ENCODE peak calls at places on chromosomes 4 and X, in eight cellular contexts. One of them, this sample, is unnamed.

GRCh38 chr4:185096032-185096653 is 46.9 kb upstream of the SLC25A4 start:
- DNase-seq in NCI-H146: no peak
- DNase-seq in globus pallidus: peak; percentile 52
- DNase-seq in astrocyte of the hippocampus: peak; percentile 61
- DNase-seq in D721Med: no peak
- DNase-seq in RWPE1: peak; percentile 49
- DNase-seq in stimulated activated CD8-positive, alpha-beta memory T cell treated with anti-CD3 and anti-CD28 coated beads, Interleukin-7, amount 100 ng/mL, for 4 hours: no peak
- DNase-seq in CD4-positive, alpha-beta T cell: no peak
- DNase-seq in this sample: peak; percentile 32

GRCh38 chrX:154597221-154597620 is 12.3 kb downstream of the CTAG1A start:
- DNase-seq in CD4-positive, alpha-beta T cell: no peak
- DNase-seq in stimulated activated CD8-positive, alpha-beta memory T cell treated with anti-CD3 and anti-CD28 coated beads, Interleukin-7, amount 100 ng/mL, for 4 hours: no peak
- DNase-seq in astrocyte of the hippocampus: no peak
- DNase-seq in RWPE1: no peak
- DNase-seq in NCI-H146: no peak
- DNase-seq in D721Med: no peak
- DNase-seq in globus pallidus: no peak
- DNase-seq in this sample: no peak

GRCh38 chr4:168631241-168632151 is 134.6 kb downstream of the PALLD start:
- DNase-seq in globus pallidus: peak; percentile 11
- DNase-seq in stimulated activated CD8-positive, alpha-beta memory T cell treated with anti-CD3 and anti-CD28 coated beads, Interleukin-7, amount 100 ng/mL, for 4 hours: no peak
- DNase-seq in astrocyte of the hippocampus: peak; percentile 95
- DNase-seq in RWPE1: peak; percentile 66
- DNase-seq in NCI-H146: no peak
- DNase-seq in D721Med: no peak
- DNase-seq in CD4-positive, alpha-beta T cell: no peak
- DNase-seq in this sample: no peak

GRCh38 chrX:104913348-104913747 is 307.1 kb downstream of the TEX13A start:
- DNase-seq in D721Med: no peak
- DNase-seq in stimulated activated CD8-positive, alpha-beta memory T cell treated with anti-CD3 and anti-CD28 coated beads, Interleukin-7, amount 100 ng/mL, for 4 hours: no peak
- DNase-seq in RWPE1: peak; percentile 0
- DNase-seq in NCI-H146: no peak
- DNase-seq in globus pallidus: no peak
- DNase-seq in astrocyte of the hippocampus: peak; percentile 18
- DNase-seq in CD4-positive, alpha-beta T cell: no peak
- DNase-seq in this sample: no peak

GRCh38 chr4:126603210-126603609 is 1029.5 kb upstream of the INTU start:
- DNase-seq in astrocyte of the hippocampus: no peak
- DNase-seq in NCI-H146: no peak
- DNase-seq in stimulated activated CD8-positive, alpha-beta memory T cell treated with anti-CD3 and anti-CD28 coated beads, Interleukin-7, amount 100 ng/mL, for 4 hours: no peak
- DNase-seq in globus pallidus: no peak
- DNase-seq in D721Med: no peak
- DNase-seq in CD4-positive, alpha-beta T cell: no peak
- DNase-seq in RWPE1: no peak
- DNase-seq in this sample: no peak

GRCh38 chrX:119775517-119776238 is 15.8 kb downstream of the RPL39 start:
- DNase-seq in globus pallidus: no peak
- DNase-seq in astrocyte of the hippocampus: no peak
- DNase-seq in RWPE1: no peak
- DNase-seq in NCI-H146: no peak
- DNase-seq in CD4-positive, alpha-beta T cell: no peak
- DNase-seq in D721Med: no peak
- DNase-seq in stimulated activated CD8-positive, alpha-beta memory T cell treated with anti-CD3 and anti-CD28 coated beads, Interleukin-7, amount 100 ng/mL, for 4 hours: no peak
- DNase-seq in this sample: no peak

GRCh38 chrX:115968436-115969252 is 201.9 kb upstream of the AGTR2 start:
- DNase-seq in RWPE1: peak; percentile 44
- DNase-seq in CD4-positive, alpha-beta T cell: no peak
- DNase-seq in stimulated activated CD8-positive, alpha-beta memory T cell treated with anti-CD3 and anti-CD28 coated beads, Interleukin-7, amount 100 ng/mL, for 4 hours: no peak
- DNase-seq in astrocyte of the hippocampus: peak; percentile 65
- DNase-seq in NCI-H146: peak; percentile 93
- DNase-seq in globus pallidus: peak; percentile 16
- DNase-seq in D721Med: no peak
- DNase-seq in this sample: no peak

GRCh38 chr4:62622084-62622483 is 1422.0 kb downstream of the ADGRL3 start:
- DNase-seq in RWPE1: no peak
- DNase-seq in NCI-H146: no peak
- DNase-seq in CD4-positive, alpha-beta T cell: no peak
- DNase-seq in D721Med: no peak
- DNase-seq in stimulated activated CD8-positive, alpha-beta memory T cell treated with anti-CD3 and anti-CD28 coated beads, Interleukin-7, amount 100 ng/mL, for 4 hours: no peak
- DNase-seq in globus pallidus: no peak
- DNase-seq in astrocyte of the hippocampus: no peak
- DNase-seq in this sample: no peak

GRCh38 chr4:183394166-183394951 is 50.1 kb upstream of the CDKN2AIP start:
- DNase-seq in NCI-H146: no peak
- DNase-seq in RWPE1: no peak
- DNase-seq in globus pallidus: no peak
- DNase-seq in D721Med: no peak
- DNase-seq in astrocyte of the hippocampus: no peak
- DNase-seq in stimulated activated CD8-positive, alpha-beta memory T cell treated with anti-CD3 and anti-CD28 coated beads, Interleukin-7, amount 100 ng/mL, for 4 hours: no peak
- DNase-seq in CD4-positive, alpha-beta T cell: no peak
- DNase-seq in this sample: no peak

GRCh38 chr4:81628489-81628888 is 156.8 kb upstream of the RASGEF1B start:
- DNase-seq in D721Med: no peak
- DNase-seq in NCI-H146: no peak
- DNase-seq in globus pallidus: no peak
- DNase-seq in RWPE1: no peak
- DNase-seq in CD4-positive, alpha-beta T cell: no peak
- DNase-seq in stimulated activated CD8-positive, alpha-beta memory T cell treated with anti-CD3 and anti-CD28 coated beads, Interleukin-7, amount 100 ng/mL, for 4 hours: no peak
- DNase-seq in astrocyte of the hippocampus: no peak
- DNase-seq in this sample: no peak

GRCh38 chr4:8370106-8370787 is 70.3 kb downstream of the ACOX3 start:
- DNase-seq in stimulated activated CD8-positive, alpha-beta memory T cell treated with anti-CD3 and anti-CD28 coated beads, Interleukin-7, amount 100 ng/mL, for 4 hours: no peak
- DNase-seq in astrocyte of the hippocampus: no peak
- DNase-seq in CD4-positive, alpha-beta T cell: no peak
- DNase-seq in NCI-H146: no peak
- DNase-seq in RWPE1: no peak
- DNase-seq in D721Med: no peak
- DNase-seq in globus pallidus: no peak
- DNase-seq in this sample: no peak

GRCh38 chrX:95949588-95949987 is 735.1 kb upstream of the DIAPH2 start:
- DNase-seq in D721Med: no peak
- DNase-seq in globus pallidus: no peak
- DNase-seq in stimulated activated CD8-positive, alpha-beta memory T cell treated with anti-CD3 and anti-CD28 coated beads, Interleukin-7, amount 100 ng/mL, for 4 hours: no peak
- DNase-seq in CD4-positive, alpha-beta T cell: no peak
- DNase-seq in astrocyte of the hippocampus: no peak
- DNase-seq in RWPE1: peak; percentile 25
- DNase-seq in NCI-H146: no peak
- DNase-seq in this sample: no peak

GRCh38 chr4:31391976-31392375 is 671.8 kb downstream of the PCDH7 start:
- DNase-seq in globus pallidus: no peak
- DNase-seq in stimulated activated CD8-positive, alpha-beta memory T cell treated with anti-CD3 and anti-CD28 coated beads, Interleukin-7, amount 100 ng/mL, for 4 hours: no peak
- DNase-seq in RWPE1: no peak
- DNase-seq in CD4-positive, alpha-beta T cell: no peak
- DNase-seq in astrocyte of the hippocampus: no peak
- DNase-seq in NCI-H146: no peak
- DNase-seq in D721Med: no peak
- DNase-seq in this sample: no peak

GRCh38 chrX:30971761-30972603 is 82.9 kb upstream of the TAB3 start:
- DNase-seq in astrocyte of the hippocampus: peak; percentile 51
- DNase-seq in NCI-H146: no peak
- DNase-seq in D721Med: no peak
- DNase-seq in CD4-positive, alpha-beta T cell: peak; percentile 1
- DNase-seq in stimulated activated CD8-positive, alpha-beta memory T cell treated with anti-CD3 and anti-CD28 coated beads, Interleukin-7, amount 100 ng/mL, for 4 hours: no peak
- DNase-seq in globus pallidus: peak; percentile 0
- DNase-seq in RWPE1: peak; percentile 7
- DNase-seq in this sample: peak; percentile 8

GRCh38 chr4:20337261-20337664 is 85.6 kb downstream of the SLIT2 start:
- DNase-seq in D721Med: no peak
- DNase-seq in RWPE1: no peak
- DNase-seq in astrocyte of the hippocampus: no peak
- DNase-seq in stimulated activated CD8-positive, alpha-beta memory T cell treated with anti-CD3 and anti-CD28 coated beads, Interleukin-7, amount 100 ng/mL, for 4 hours: no peak
- DNase-seq in NCI-H146: no peak
- DNase-seq in CD4-positive, alpha-beta T cell: no peak
- DNase-seq in globus pallidus: no peak
- DNase-seq in this sample: no peak

GRCh38 chr4:122826000-122826595 is 533 bp upstream of the FGF2 start:
- DNase-seq in D721Med: no peak
- DNase-seq in stimulated activated CD8-positive, alpha-beta memory T cell treated with anti-CD3 and anti-CD28 coated beads, Interleukin-7, amount 100 ng/mL, for 4 hours: no peak
- DNase-seq in RWPE1: no peak
- DNase-seq in globus pallidus: no peak
- DNase-seq in CD4-positive, alpha-beta T cell: no peak
- DNase-seq in NCI-H146: no peak
- DNase-seq in astrocyte of the hippocampus: no peak
- DNase-seq in this sample: no peak

GRCh38 chr4:128868758-128869157 is 59.3 kb downstream of the JADE1 start:
- DNase-seq in stimulated activated CD8-positive, alpha-beta memory T cell treated with anti-CD3 and anti-CD28 coated beads, Interleukin-7, amount 100 ng/mL, for 4 hours: no peak
- DNase-seq in globus pallidus: no peak
- DNase-seq in D721Med: no peak
- DNase-seq in NCI-H146: no peak
- DNase-seq in astrocyte of the hippocampus: no peak
- DNase-seq in RWPE1: no peak
- DNase-seq in CD4-positive, alpha-beta T cell: no peak
- DNase-seq in this sample: no peak

GRCh38 chrX:50680990-50681389 is 133.0 kb downstream of the SHROOM4 start:
- DNase-seq in NCI-H146: no peak
- DNase-seq in astrocyte of the hippocampus: no peak
- DNase-seq in globus pallidus: peak; percentile 16
- DNase-seq in D721Med: no peak
- DNase-seq in CD4-positive, alpha-beta T cell: no peak
- DNase-seq in stimulated activated CD8-positive, alpha-beta memory T cell treated with anti-CD3 and anti-CD28 coated beads, Interleukin-7, amount 100 ng/mL, for 4 hours: no peak
- DNase-seq in RWPE1: no peak
- DNase-seq in this sample: no peak

GRCh38 chrX:68938244-68939004 is 109.6 kb downstream of the EFNB1 start:
- DNase-seq in astrocyte of the hippocampus: peak; percentile 61
- DNase-seq in globus pallidus: no peak
- DNase-seq in RWPE1: no peak
- DNase-seq in D721Med: no peak
- DNase-seq in stimulated activated CD8-positive, alpha-beta memory T cell treated with anti-CD3 and anti-CD28 coated beads, Interleukin-7, amount 100 ng/mL, for 4 hours: no peak
- DNase-seq in NCI-H146: no peak
- DNase-seq in CD4-positive, alpha-beta T cell: no peak
- DNase-seq in this sample: no peak

GRCh38 chr4:188869581-188869980 is 730.3 kb downstream of the TRIML1 start:
- DNase-seq in stimulated activated CD8-positive, alpha-beta memory T cell treated with anti-CD3 and anti-CD28 coated beads, Interleukin-7, amount 100 ng/mL, for 4 hours: no peak
- DNase-seq in RWPE1: no peak
- DNase-seq in astrocyte of the hippocampus: peak; percentile 57
- DNase-seq in NCI-H146: no peak
- DNase-seq in globus pallidus: no peak
- DNase-seq in CD4-positive, alpha-beta T cell: no peak
- DNase-seq in D721Med: no peak
- DNase-seq in this sample: no peak

GRCh38 chr4:2944091-2944482 is 19.1 kb downstream of the NOP14 start:
- DNase-seq in astrocyte of the hippocampus: no peak
- DNase-seq in stimulated activated CD8-positive, alpha-beta memory T cell treated with anti-CD3 and anti-CD28 coated beads, Interleukin-7, amount 100 ng/mL, for 4 hours: no peak
- DNase-seq in NCI-H146: no peak
- DNase-seq in globus pallidus: no peak
- DNase-seq in CD4-positive, alpha-beta T cell: no peak
- DNase-seq in RWPE1: no peak
- DNase-seq in D721Med: peak; percentile 8
- DNase-seq in this sample: no peak

GRCh38 chrX:136260801-136261200 is 9.6 kb upstream of the MAP7D3 start:
- DNase-seq in CD4-positive, alpha-beta T cell: no peak
- DNase-seq in stimulated activated CD8-positive, alpha-beta memory T cell treated with anti-CD3 and anti-CD28 coated beads, Interleukin-7, amount 100 ng/mL, for 4 hours: no peak
- DNase-seq in RWPE1: no peak
- DNase-seq in astrocyte of the hippocampus: peak; percentile 32
- DNase-seq in D721Med: no peak
- DNase-seq in NCI-H146: no peak
- DNase-seq in globus pallidus: no peak
- DNase-seq in this sample: no peak

GRCh38 chr4:120995611-120996010 is 73.1 kb upstream of the PRDM5 start:
- DNase-seq in NCI-H146: no peak
- DNase-seq in RWPE1: no peak
- DNase-seq in D721Med: no peak
- DNase-seq in stimulated activated CD8-positive, alpha-beta memory T cell treated with anti-CD3 and anti-CD28 coated beads, Interleukin-7, amount 100 ng/mL, for 4 hours: no peak
- DNase-seq in CD4-positive, alpha-beta T cell: no peak
- DNase-seq in globus pallidus: no peak
- DNase-seq in astrocyte of the hippocampus: no peak
- DNase-seq in this sample: no peak

GRCh38 chr4:8085491-8086479 is 72.8 kb downstream of the ABLIM2 start:
- DNase-seq in D721Med: no peak
- DNase-seq in NCI-H146: peak; percentile 21
- DNase-seq in RWPE1: no peak
- DNase-seq in stimulated activated CD8-positive, alpha-beta memory T cell treated with anti-CD3 and anti-CD28 coated beads, Interleukin-7, amount 100 ng/mL, for 4 hours: no peak
- DNase-seq in astrocyte of the hippocampus: no peak
- DNase-seq in CD4-positive, alpha-beta T cell: no peak
- DNase-seq in globus pallidus: no peak
- DNase-seq in this sample: no peak

GRCh38 chr4:181896609-181897008 is 346.6 kb upstream of the TENM3 start:
- DNase-seq in RWPE1: no peak
- DNase-seq in D721Med: no peak
- DNase-seq in CD4-positive, alpha-beta T cell: no peak
- DNase-seq in globus pallidus: no peak
- DNase-seq in NCI-H146: no peak
- DNase-seq in astrocyte of the hippocampus: no peak
- DNase-seq in stimulated activated CD8-positive, alpha-beta memory T cell treated with anti-CD3 and anti-CD28 coated beads, Interleukin-7, amount 100 ng/mL, for 4 hours: no peak
- DNase-seq in this sample: no peak

GRCh38 chr4:75916091-75916661 is 13.9 kb upstream of the PPEF2 start:
- DNase-seq in RWPE1: peak; percentile 52
- DNase-seq in astrocyte of the hippocampus: peak; percentile 72
- DNase-seq in NCI-H146: peak; percentile 37
- DNase-seq in CD4-positive, alpha-beta T cell: no peak
- DNase-seq in stimulated activated CD8-positive, alpha-beta memory T cell treated with anti-CD3 and anti-CD28 coated beads, Interleukin-7, amount 100 ng/mL, for 4 hours: no peak
- DNase-seq in D721Med: no peak
- DNase-seq in globus pallidus: peak; percentile 13
- DNase-seq in this sample: peak; percentile 41

GRCh38 chrX:71637848-71638247 is 19.5 kb upstream of the CXCR3 start:
- DNase-seq in NCI-H146: no peak
- DNase-seq in CD4-positive, alpha-beta T cell: no peak
- DNase-seq in D721Med: no peak
- DNase-seq in globus pallidus: no peak
- DNase-seq in astrocyte of the hippocampus: no peak
- DNase-seq in stimulated activated CD8-positive, alpha-beta memory T cell treated with anti-CD3 and anti-CD28 coated beads, Interleukin-7, amount 100 ng/mL, for 4 hours: no peak
- DNase-seq in RWPE1: no peak
- DNase-seq in this sample: no peak

GRCh38 chr4:169307581-169307980 is 36.8 kb upstream of the SH3RF1 start:
- DNase-seq in D721Med: no peak
- DNase-seq in CD4-positive, alpha-beta T cell: no peak
- DNase-seq in NCI-H146: no peak
- DNase-seq in stimulated activated CD8-positive, alpha-beta memory T cell treated with anti-CD3 and anti-CD28 coated beads, Interleukin-7, amount 100 ng/mL, for 4 hours: no peak
- DNase-seq in globus pallidus: no peak
- DNase-seq in RWPE1: peak; percentile 34
- DNase-seq in astrocyte of the hippocampus: no peak
- DNase-seq in this sample: no peak

GRCh38 chr4:73740353-73740778 is at the start of gene CXCL8:
- DNase-seq in CD4-positive, alpha-beta T cell: no peak
- DNase-seq in stimulated activated CD8-positive, alpha-beta memory T cell treated with anti-CD3 and anti-CD28 coated beads, Interleukin-7, amount 100 ng/mL, for 4 hours: no peak
- DNase-seq in astrocyte of the hippocampus: peak; percentile 80
- DNase-seq in globus pallidus: peak; percentile 62
- DNase-seq in NCI-H146: peak; percentile 70
- DNase-seq in D721Med: no peak
- DNase-seq in RWPE1: peak; percentile 70
- DNase-seq in this sample: peak; percentile 12

GRCh38 chr4:80900908-80901307 is 129.6 kb upstream of the BMP3 start:
- DNase-seq in CD4-positive, alpha-beta T cell: no peak
- DNase-seq in D721Med: no peak
- DNase-seq in stimulated activated CD8-positive, alpha-beta memory T cell treated with anti-CD3 and anti-CD28 coated beads, Interleukin-7, amount 100 ng/mL, for 4 hours: no peak
- DNase-seq in RWPE1: no peak
- DNase-seq in globus pallidus: no peak
- DNase-seq in NCI-H146: no peak
- DNase-seq in astrocyte of the hippocampus: no peak
- DNase-seq in this sample: no peak

GRCh38 chr4:55184600-55185523 is 59.5 kb upstream of the KDR start:
- DNase-seq in D721Med: no peak
- DNase-seq in astrocyte of the hippocampus: no peak
- DNase-seq in stimulated activated CD8-positive, alpha-beta memory T cell treated with anti-CD3 and anti-CD28 coated beads, Interleukin-7, amount 100 ng/mL, for 4 hours: no peak
- DNase-seq in NCI-H146: peak; percentile 58
- DNase-seq in RWPE1: no peak
- DNase-seq in CD4-positive, alpha-beta T cell: no peak
- DNase-seq in globus pallidus: peak; percentile 7
- DNase-seq in this sample: peak; percentile 19

GRCh38 chrX:109533631-109534030 is 3.0 kb upstream of the NXT2 start:
- DNase-seq in astrocyte of the hippocampus: no peak
- DNase-seq in globus pallidus: no peak
- DNase-seq in D721Med: no peak
- DNase-seq in NCI-H146: no peak
- DNase-seq in RWPE1: peak; percentile 12
- DNase-seq in CD4-positive, alpha-beta T cell: no peak
- DNase-seq in stimulated activated CD8-positive, alpha-beta memory T cell treated with anti-CD3 and anti-CD28 coated beads, Interleukin-7, amount 100 ng/mL, for 4 hours: no peak
- DNase-seq in this sample: no peak

This sample was measured in DND-41.